ENCODE peak calls at places on chromosomes 11 and 22, in seven cellular contexts. Q is left ventricle myocardium superior; X is 8988T; G is mucosa of gallbladder; P is NB4; N is fibroblast of the aortic adventitia; V is CD8-positive, alpha-beta memory T cell. O is an unnamed sample.

GRCh38 chr22:38262051-38262795 is 10.6 kb downstream of the TMEM184B start:
- DNase-seq in Q (peak; percentile 72), X (peak; percentile 60), G (peak; percentile 61), P (peak; percentile 59), N (no peak), V (peak; percentile 60), O (peak; percentile 12)

GRCh38 chr11:121554552-121554951 is 101.8 kb upstream of the SORL1-AS1 start:
- DNase-seq in Q (no peak), X (no peak), G (no peak), P (no peak), N (no peak), V (no peak), O (no peak)

GRCh38 chr22:38230108-38230825 is 28.5 kb downstream of the MAFF start:
- DNase-seq in Q (peak; percentile 71), X (no peak), G (peak; percentile 69), P (peak; percentile 56), N (no peak), V (peak; percentile 68), O (no peak)

GRCh38 chr11:12204506-12204905 is 94.1 kb downstream of the MICAL2 start:
- DNase-seq in Q (no peak), X (no peak), G (no peak), P (no peak), N (no peak), V (no peak), O (no peak)

GRCh38 chr11:2772544-2773031 is 72.8 kb upstream of the KCNQ1OT1 start:
- DNase-seq in Q (no peak), X (no peak), G (peak; percentile 6), P (peak; percentile 66), N (no peak), V (peak; percentile 47), O (no peak)

GRCh38 chr11:66493124-66493523 is 12.9 kb downstream of the DPP3 start:
- DNase-seq in Q (no peak), X (no peak), G (peak; percentile 18), P (no peak), N (no peak), V (no peak), O (no peak)

GRCh38 chr22:45626198-45626651 is 45.4 kb upstream of the ATXN10 start:
- DNase-seq in Q (no peak), X (no peak), G (peak; percentile 81), P (no peak), N (no peak), V (no peak), O (no peak)

GRCh38 chr22:49925525-49926128 is 7.2 kb downstream of the CRELD2 start:
- DNase-seq in Q (no peak), X (no peak), G (no peak), P (no peak), N (no peak), V (peak; percentile 85), O (no peak)

GRCh38 chr22:23862103-23862502 is 4.4 kb downstream of the SLC2A11 start:
- DNase-seq in Q (no peak), X (peak; percentile 56), G (no peak), P (peak; percentile 73), N (peak; percentile 63), V (no peak), O (peak; percentile 67)

GRCh38 chr11:74696488-74696887 is 34.7 kb downstream of the CHRDL2 start:
- DNase-seq in Q (no peak), X (no peak), G (no peak), P (no peak), N (no peak), V (no peak), O (no peak)

GRCh38 chr11:67516806-67517205 is 6.4 kb downstream of the CABP2 start:
- DNase-seq in Q (no peak), X (no peak), G (no peak), P (no peak), N (no peak), V (peak; percentile 31), O (no peak)

GRCh38 chr11:45924036-45924915 is 1.8 kb downstream of the LARGE2 start:
- DNase-seq in Q (no peak), X (peak; percentile 79), G (no peak), P (no peak), N (no peak), V (no peak), O (no peak)

GRCh38 chr11:91219501-91219900 is 996.7 kb upstream of the CHORDC1 start:
- DNase-seq in Q (no peak), X (no peak), G (no peak), P (no peak), N (peak; percentile 48), V (no peak), O (no peak)

GRCh38 chr11:118230088-118230487 is 5.3 kb upstream of the JAML start:
- DNase-seq in Q (no peak), X (no peak), G (no peak), P (no peak), N (no peak), V (peak; percentile 77), O (no peak)

GRCh38 chr11:93444671-93445073 is 98.5 kb downstream of the SMCO4 start:
- DNase-seq in Q (no peak), X (no peak), G (no peak), P (peak; percentile 23), N (no peak), V (peak; percentile 56), O (no peak)

GRCh38 chr11:12587333-12587997 is 86.8 kb upstream of the TEAD1 start:
- DNase-seq in Q (no peak), X (no peak), G (no peak), P (no peak), N (peak; percentile 54), V (no peak), O (no peak)

GRCh38 chr22:28137036-28137435 is 218.0 kb upstream of the PITPNB start:
- DNase-seq in Q (no peak), X (no peak), G (no peak), P (no peak), N (no peak), V (no peak), O (no peak)

GRCh38 chr11:94550513-94550912 is 6.8 kb downstream of the FUT4 start:
- DNase-seq in Q (no peak), X (no peak), G (no peak), P (peak; percentile 62), N (no peak), V (no peak), O (peak; percentile 36)

GRCh38 chr11:35559949-35560348 is 34.5 kb upstream of the PAMR1 start:
- DNase-seq in Q (no peak), X (no peak), G (no peak), P (no peak), N (no peak), V (no peak), O (no peak)

GRCh38 chr11:113547739-113548138 is 72.5 kb upstream of the DRD2 start:
- DNase-seq in Q (no peak), X (no peak), G (no peak), P (no peak), N (no peak), V (no peak), O (no peak)

GRCh38 chr11:89625171-89625570 is 84.9 kb upstream of the TRIM77 start:
- DNase-seq in Q (no peak), X (no peak), G (no peak), P (peak; percentile 13), N (no peak), V (no peak), O (no peak)

GRCh38 chr11:2945757-2946287 is 16.6 kb upstream of the PHLDA2 start:
- DNase-seq in Q (no peak), X (no peak), G (no peak), P (no peak), N (no peak), V (no peak), O (no peak)

GRCh38 chr22:31122532-31123291 is at the start of gene INPP5J:
- DNase-seq in Q (peak; percentile 72), X (peak; percentile 67), G (peak; percentile 42), P (no peak), N (peak; percentile 37), V (no peak), O (no peak)

GRCh38 chr11:27204527-27204926 is 158.5 kb downstream of the CCDC34 start:
- DNase-seq in Q (no peak), X (no peak), G (no peak), P (peak; percentile 30), N (no peak), V (no peak), O (no peak)

GRCh38 chr11:86243377-86243776 is 1.2 kb upstream of the EED start:
- DNase-seq in Q (no peak), X (no peak), G (no peak), P (no peak), N (no peak), V (no peak), O (peak; percentile 23)

GRCh38 chr22:24819941-24820461 is 14.0 kb downstream of the SGSM1 start:
- DNase-seq in Q (peak; percentile 82), X (no peak), G (peak; percentile 85), P (no peak), N (peak; percentile 34), V (no peak), O (no peak)

GRCh38 chr22:50728523-50728931 is 9.5 kb upstream of the ACR start:
- DNase-seq in Q (peak; percentile 15), X (no peak), G (no peak), P (no peak), N (no peak), V (peak; percentile 35), O (no peak)

GRCh38 chr22:45223304-45224117 is 17.2 kb downstream of the KIAA0930 start:
- DNase-seq in Q (peak; percentile 1), X (no peak), G (no peak), P (no peak), N (no peak), V (no peak), O (no peak)

GRCh38 chr11:57568330-57568766 is 876 bp upstream of the UBE2L6 start:
- DNase-seq in Q (no peak), X (no peak), G (peak; percentile 85), P (no peak), N (peak; percentile 77), V (no peak), O (peak; percentile 64)

O was measured in AML-193.